ENCODE peak calls at places on chromosomes 7 and 10, in nine cellular contexts. Z is DND-41, D is PC-3, E is neural progenitor cell, W is fibroblast of the aortic adventitia, F is sigmoid colon, V is Calu3, L is IMR-90, A is MM.1S. K is an unnamed sample.

GRCh38 chr7:93249749-93250148 is 17.6 kb downstream of the VPS50 start:
- DNase-seq in Z (no peak), D (no peak), E (peak), W (peak), F (no peak), V (no peak), L (peak), A (no peak), K (no peak)

GRCh38 chr7:2157473-2158279 is 75.1 kb downstream of the MAD1L1 start:
- DNase-seq in Z (peak), D (peak), E (peak), W (peak), F (peak), V (no peak), L (peak), A (no peak), K (no peak)

GRCh38 chr10:132554991-132555647 is 17.5 kb downstream of the INPP5A start:
- DNase-seq in Z (peak), D (no peak), E (no peak), W (no peak), F (peak), V (no peak), L (no peak), A (no peak), K (peak)

GRCh38 chr7:133761459-133761858 is 365.7 kb upstream of the LRGUK start:
- DNase-seq in Z (no peak), D (no peak), E (no peak), W (no peak), F (no peak), V (no peak), L (no peak), A (no peak), K (no peak)

GRCh38 chr7:101390901-101391301 is 28.2 kb downstream of the COL26A1 start:
- DNase-seq in Z (peak), D (no peak), E (peak), W (no peak), F (no peak), V (no peak), L (no peak), A (peak), K (peak)

GRCh38 chr10:13672505-13672904 is 85.7 kb downstream of the PRPF18 start:
- DNase-seq in Z (no peak), D (no peak), E (peak), W (no peak), F (peak), V (no peak), L (no peak), A (no peak), K (no peak)

GRCh38 chr10:20631229-20631628 is 265.9 kb downstream of the NEBL start:
- DNase-seq in Z (no peak), D (no peak), E (no peak), W (no peak), F (no peak), V (no peak), L (no peak), A (no peak), K (no peak)

GRCh38 chr10:82980321-82980720 is 1105.3 kb downstream of the NRG3 start:
- DNase-seq in Z (no peak), D (no peak), E (no peak), W (no peak), F (no peak), V (no peak), L (no peak), A (no peak), K (no peak)

GRCh38 chr7:98922392-98923107 is 44.2 kb downstream of the TRRAP start:
- DNase-seq in Z (no peak), D (no peak), E (no peak), W (peak), F (no peak), V (no peak), L (peak), A (no peak), K (no peak)

GRCh38 chr7:120743128-120743527 is 114.8 kb downstream of the TSPAN12 start:
- DNase-seq in Z (no peak), D (peak), E (no peak), W (no peak), F (no peak), V (peak), L (no peak), A (no peak), K (no peak)

GRCh38 chr7:134255814-134256213 is 60.9 kb downstream of the SLC35B4 start:
- DNase-seq in Z (no peak), D (no peak), E (peak), W (no peak), F (no peak), V (no peak), L (no peak), A (no peak), K (no peak)

GRCh38 chr10:80275756-80276155 is 13.7 kb downstream of the MAT1A start:
- DNase-seq in Z (no peak), D (no peak), E (no peak), W (no peak), F (no peak), V (no peak), L (no peak), A (no peak), K (no peak)

GRCh38 chr10:124498071-124498470 is 36.4 kb downstream of the LHPP start:
- DNase-seq in Z (no peak), D (no peak), E (no peak), W (no peak), F (no peak), V (no peak), L (no peak), A (no peak), K (no peak)

GRCh38 chr7:136023134-136023869 is 46.1 kb upstream of the MTPN start:
- DNase-seq in Z (no peak), D (no peak), E (no peak), W (no peak), F (no peak), V (no peak), L (no peak), A (no peak), K (no peak)

GRCh38 chr7:25895792-25896171 is 256.2 kb upstream of the NFE2L3 start:
- DNase-seq in Z (no peak), D (no peak), E (peak), W (no peak), F (no peak), V (no peak), L (no peak), A (no peak), K (no peak)

GRCh38 chr7:25894902-25895791 is 256.9 kb upstream of the NFE2L3 start:
- DNase-seq in Z (no peak), D (peak), E (peak), W (peak), F (peak), V (peak), L (peak), A (peak), K (peak)

GRCh38 chr7:25891591-25891990 is 260.4 kb upstream of the NFE2L3 start:
- DNase-seq in Z (no peak), D (no peak), E (no peak), W (no peak), F (no peak), V (no peak), L (no peak), A (no peak), K (no peak)

GRCh38 chr7:25893436-25893835 is 258.6 kb upstream of the NFE2L3 start:
- DNase-seq in Z (no peak), D (no peak), E (no peak), W (no peak), F (no peak), V (no peak), L (no peak), A (no peak), K (no peak)

GRCh38 chr7:25894002-25894901 is 257.7 kb upstream of the NFE2L3 start:
- DNase-seq in Z (peak), D (peak), E (peak), W (no peak), F (no peak), V (peak), L (no peak), A (peak), K (peak)
- TF ChIP-seq CTCF in Z (no peak), D (no peak), E (no peak), W (no peak), F (no peak), V (no peak), L (no peak), A (peak), K (no peak)

GRCh38 chr7:32891046-32891799 is at the start of gene KBTBD2:
- DNase-seq in Z (peak), D (peak), E (peak), W (peak), F (peak), V (peak), L (peak), A (peak), K (peak)
- TF ChIP-seq CTCF in Z (no peak), D (no peak), E (no peak), W (no peak), F (no peak), V (no peak), L (peak), A (no peak), K (no peak)

DNA sequence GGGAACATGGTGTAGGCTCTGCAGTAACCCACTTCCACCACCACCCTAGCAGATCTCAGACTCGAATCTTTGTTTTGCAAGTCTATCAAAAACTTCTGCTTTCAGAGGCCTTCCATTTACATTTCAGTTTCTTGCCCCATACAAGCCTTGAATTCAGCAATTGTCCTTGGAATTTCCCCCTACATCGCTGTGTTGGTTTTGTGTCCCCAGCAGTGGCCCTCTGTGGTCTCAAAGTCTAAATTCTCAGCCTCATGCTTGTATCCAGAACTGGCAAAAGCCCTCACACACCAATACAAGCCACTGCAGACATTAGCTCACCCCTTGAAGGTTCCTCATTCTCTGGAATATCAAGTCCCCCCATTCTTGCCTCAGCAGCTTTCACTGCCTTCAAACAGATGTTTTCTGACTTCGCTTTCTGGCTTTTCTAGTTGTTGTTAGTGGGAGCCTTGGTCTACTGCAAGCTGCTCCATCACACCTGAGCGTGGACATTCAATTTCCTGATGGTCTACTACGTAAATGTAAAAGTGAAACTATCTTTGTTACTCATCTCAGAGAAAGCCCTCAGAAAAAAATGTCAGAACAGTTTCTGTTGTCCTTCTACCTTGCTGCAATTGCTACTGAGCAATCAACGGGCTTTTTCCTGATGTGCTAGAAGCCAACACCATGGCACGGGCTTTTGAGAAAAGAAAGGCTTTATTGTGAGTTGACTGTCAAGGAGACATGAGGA is 1.8 kb upstream of the NUB1 start:
- DNase-seq in Z (no peak), D (no peak), E (no peak), W (no peak), F (no peak), V (no peak), L (no peak), A (peak), K (peak)
- TF ChIP-seq CTCF in Z (no peak), D (no peak), E (no peak), W (no peak), F (no peak), V (no peak), L (no peak), A (peak), K (no peak)

GRCh38 chr10:104642311-104643022 is 1.4 kb downstream of the SORCS3 start:
- DNase-seq in Z (no peak), D (no peak), E (peak), W (peak), F (no peak), V (no peak), L (no peak), A (no peak), K (peak)
- TF ChIP-seq CTCF in Z (no peak), D (no peak), E (peak), W (peak), F (no peak), V (no peak), L (no peak), A (no peak), K (peak)

K was measured in GM12865.